ENCODE peak calls at places on chromosomes 7 and 10, in seven cellular contexts. D is ovary, L is left ventricle myocardium inferior, G is body of pancreas, E is uterus, Z is fibroblast of lung, Q is kidney. H is an unnamed sample.

GRCh38 chr10:44316187-44316921 is 68.5 kb downstream of the CXCL12 start:
- DNase-seq in D (no peak), L (no peak), G (no peak), E (no peak), Z (no peak), Q (no peak), H (no peak)

GRCh38 chr7:115023219-115023618 is 101.3 kb downstream of the MDFIC start:
- DNase-seq in D (no peak), L (no peak), G (no peak), E (no peak), Z (no peak), Q (no peak), H (no peak)

GRCh38 chr10:38146579-38147333 is 52.6 kb downstream of the ZNF37A start:
- DNase-seq in D (no peak), L (no peak), G (no peak), E (no peak), Z (no peak), Q (no peak), H (no peak)

GRCh38 chr7:111076205-111076604 is 14.7 kb upstream of the LRRN3 start:
- DNase-seq in D (no peak), L (no peak), G (no peak), E (no peak), Z (no peak), Q (no peak), H (no peak)

GRCh38 chr10:34444223-34445183 is 370.6 kb downstream of the PARD3 start:
- DNase-seq in D (no peak), L (no peak), G (no peak), E (no peak), Z (no peak), Q (no peak), H (no peak)

GRCh38 chr7:27147211-27148030 is at the start of gene HOXA6:
- DNase-seq in D (no peak), L (no peak), G (peak; percentile 52), E (peak; percentile 57), Z (peak; percentile 66), Q (peak; percentile 95), H (peak; percentile 67)

GRCh38 chr10:7572435-7572834 is 94.3 kb downstream of the ITIH5 start:
- DNase-seq in D (no peak), L (no peak), G (no peak), E (no peak), Z (peak; percentile 34), Q (no peak), H (no peak)

GRCh38 chr10:88866454-88866853 is 13.6 kb upstream of the STAMBPL1 start:
- DNase-seq in D (no peak), L (no peak), G (no peak), E (no peak), Z (no peak), Q (no peak), H (no peak)

DNA sequence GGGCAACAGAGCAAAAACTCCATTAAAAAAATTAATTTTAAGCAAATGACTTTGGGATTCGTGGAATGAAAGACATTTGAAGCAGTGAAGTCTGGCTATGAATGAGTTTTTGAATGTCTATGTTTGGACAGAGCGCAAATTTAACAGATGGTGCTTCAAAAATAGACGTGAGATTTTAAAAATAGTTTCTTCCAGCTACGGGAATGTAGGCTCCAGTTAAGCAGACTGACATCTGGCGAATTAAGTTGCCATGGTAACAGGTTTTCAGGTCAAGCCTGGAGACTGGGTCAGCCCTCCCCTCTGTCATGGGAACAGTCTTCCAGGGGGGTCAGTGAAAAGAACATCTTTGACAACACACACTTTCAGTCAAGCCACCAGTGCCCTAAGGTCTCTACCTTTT is 62.0 kb downstream of the MYOF start:
- DNase-seq in D (no peak), L (no peak), G (no peak), E (no peak), Z (peak; percentile 51), Q (no peak), H (no peak)
- H3K36me3 ChIP-seq in D (no peaks in the 10 kb centered on the region), L (no peaks in the 10 kb centered on the region), G (no peaks in the 10 kb centered on the region), E (no peaks in the 10 kb centered on the region), Z (peaks cover 17% of the 10 kb centered on the region), Q (no peaks in the 10 kb centered on the region), H (peaks cover 7% of the 10 kb centered on the region)

DNA sequence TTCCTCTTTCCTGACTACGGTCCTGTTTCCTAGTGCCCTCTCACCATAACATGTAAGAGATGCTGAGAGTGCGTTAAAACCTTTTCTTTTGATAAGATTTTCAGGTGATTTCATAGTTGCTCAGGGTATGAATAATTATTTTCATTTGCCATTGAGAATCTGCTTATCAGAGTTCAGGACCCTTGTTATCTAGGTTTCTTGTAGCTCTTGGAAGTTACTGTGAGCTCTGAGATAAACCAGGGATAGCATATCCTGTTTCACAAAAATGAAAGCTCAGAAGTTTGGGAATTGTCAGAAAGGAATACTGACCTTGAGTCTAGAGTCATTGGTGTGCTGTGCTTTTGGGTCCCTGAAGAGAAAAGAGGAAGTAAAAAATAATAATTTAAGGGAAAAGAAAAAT is 76.8 kb upstream of the PRKG1 start:
- DNase-seq in D (no peak), L (no peak), G (no peak), E (no peak), Z (no peak), Q (no peak), H (no peak)
- H3K27ac ChIP-seq in D (no peak overlapping the region), L (peak overlapping the region; percentile 50), G (no peak overlapping the region), E (no peak overlapping the region), Z (no peak overlapping the region), Q (no peak overlapping the region), H (no peak overlapping the region)

DNA sequence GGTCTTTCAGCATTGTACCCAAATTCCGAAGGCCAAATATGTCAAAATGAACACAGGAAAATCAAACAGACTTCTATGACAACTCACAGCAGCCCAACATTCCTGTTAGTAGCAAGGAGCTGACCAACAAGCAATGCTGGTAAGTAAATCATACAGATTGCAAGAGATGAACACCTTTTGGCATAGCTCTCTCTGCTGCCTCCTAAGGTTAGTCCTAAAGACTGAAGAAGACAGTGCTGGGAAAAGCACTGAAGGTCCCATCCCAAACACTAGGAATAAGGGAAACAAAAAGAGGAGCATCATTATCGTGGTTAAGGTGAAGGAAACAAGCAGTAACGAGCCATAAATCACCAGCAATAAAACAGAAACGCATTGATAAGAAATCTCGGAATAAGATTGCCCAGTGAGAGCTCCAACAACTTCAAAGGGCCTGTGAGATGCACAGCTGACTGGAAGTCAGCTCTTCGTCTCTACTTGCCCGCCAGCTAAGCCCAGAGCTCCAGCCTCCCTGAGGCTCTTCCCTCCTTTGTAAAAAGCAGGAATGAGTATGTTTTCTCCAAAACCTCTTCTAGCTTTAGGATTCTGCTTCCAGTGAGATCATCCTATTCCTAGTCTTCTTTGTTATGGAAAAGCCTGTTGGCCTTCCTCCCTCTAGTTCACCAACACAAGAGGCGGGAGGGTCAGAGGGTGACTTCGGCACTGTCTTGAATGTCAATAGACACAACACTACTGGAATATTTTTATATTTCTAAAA is 15.3 kb downstream of the NUDT5 start:
- DNase-seq in D (no peak), L (no peak), G (no peak), E (no peak), Z (no peak), Q (no peak), H (no peak)
- H3K36me3 ChIP-seq in D (no peaks in the 10 kb centered on the region), L (peaks cover 80% of the 10 kb centered on the region), G (no peaks in the 10 kb centered on the region), E (no peaks in the 10 kb centered on the region), Z (peaks cover 10% of the 10 kb centered on the region), Q (peaks cover 21% of the 10 kb centered on the region), H (peaks cover 91% of the 10 kb centered on the region)

DNA sequence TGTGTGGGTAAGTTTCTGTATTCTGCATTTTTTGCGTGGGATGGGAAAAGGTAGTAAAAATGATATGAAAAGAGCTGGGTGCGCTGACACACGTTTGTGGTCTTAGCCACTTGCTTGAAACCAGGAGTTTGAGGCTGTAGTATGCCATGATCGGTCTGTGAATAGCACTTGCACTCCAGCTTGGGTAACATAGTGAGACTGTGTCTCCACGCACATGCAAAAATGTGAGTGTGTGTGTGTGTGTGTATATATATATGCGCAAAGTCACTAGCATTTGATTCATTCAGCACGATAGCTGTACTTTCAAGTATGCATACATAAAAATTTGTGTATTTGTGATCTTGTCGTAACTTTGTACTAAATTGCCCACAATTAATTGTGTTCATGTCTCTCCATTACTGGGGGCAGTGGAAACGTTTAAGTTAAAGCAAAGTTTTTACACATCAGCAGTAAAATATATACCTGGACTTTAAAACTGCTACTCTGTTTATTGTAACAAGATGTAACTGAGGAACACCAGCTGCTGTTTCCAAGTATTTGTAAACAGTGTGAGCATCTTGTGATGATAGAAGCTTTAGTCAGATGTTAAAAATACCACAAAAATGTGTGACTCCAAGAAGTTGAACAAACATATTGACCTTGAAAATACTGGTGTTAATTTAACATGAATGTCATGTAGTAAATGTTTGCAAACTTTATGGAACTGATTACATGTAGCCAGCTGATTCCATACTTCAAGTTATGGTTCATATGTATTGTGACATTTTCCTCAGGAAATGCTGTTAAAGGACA is 1.6 kb downstream of the ZRANB1 start:
- DNase-seq in D (no peak), L (no peak), G (no peak), E (no peak), Z (peak; percentile 92), Q (no peak), H (no peak)
- H3K27ac ChIP-seq in D (peak overlapping the region; percentile 29), L (peak overlapping the region; percentile 75), G (no peak overlapping the region), E (peak overlapping the region; percentile 63), Z (peak overlapping the region; percentile 88), Q (no peak overlapping the region), H (peak overlapping the region; percentile 9)

DNA sequence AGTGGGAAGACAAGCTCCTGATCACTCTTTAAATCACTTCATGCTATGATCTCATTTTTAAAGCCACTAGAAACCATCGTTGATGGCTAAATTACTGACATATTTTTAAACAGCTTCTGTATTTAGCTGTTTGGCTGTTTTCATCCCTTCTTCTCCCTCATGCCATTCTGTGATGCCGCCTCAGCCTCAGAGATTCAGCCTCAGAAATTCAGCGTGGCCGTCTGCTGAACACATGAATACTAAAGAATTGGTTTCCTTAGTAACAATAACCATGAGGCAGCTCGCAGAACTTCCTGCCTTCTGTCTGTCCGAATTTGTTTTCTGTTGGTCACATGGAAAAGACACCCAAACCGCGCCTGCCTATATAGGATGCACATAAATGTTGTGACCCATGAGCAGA is 31.0 kb upstream of the FZD1 start:
- DNase-seq in D (no peak), L (no peak), G (no peak), E (no peak), Z (no peak), Q (no peak), H (no peak)
- H3K36me3 ChIP-seq in D (no peaks in the 10 kb centered on the region), L (no peaks in the 10 kb centered on the region), G (no peaks in the 10 kb centered on the region), E (no peaks in the 10 kb centered on the region), Z (no peaks in the 10 kb centered on the region), Q (no peaks in the 10 kb centered on the region), H (no peaks in the 10 kb centered on the region)

GRCh38 chr7:84055904-84056615 is 138.5 kb downstream of the SEMA3A start:
- DNase-seq in D (no peak), L (no peak), G (no peak), E (no peak), Z (no peak), Q (no peak), H (no peak)
- H3K27ac ChIP-seq in D (no peak overlapping the region), L (no peak overlapping the region), G (no peak overlapping the region), E (no peak overlapping the region), Z (no peak overlapping the region), Q (no peak overlapping the region), H (no peak overlapping the region)

GRCh38 chr10:25748509-25748908 is 185.5 kb upstream of the MYO3A start:
- DNase-seq in D (no peak), L (no peak), G (no peak), E (no peak), Z (no peak), Q (no peak), H (no peak)

GRCh38 chr10:25745976-25746375 is 188.1 kb upstream of the MYO3A start:
- DNase-seq in D (no peak), L (no peak), G (no peak), E (no peak), Z (no peak), Q (no peak), H (no peak)

GRCh38 chr10:25744574-25744973 is 189.5 kb upstream of the MYO3A start:
- DNase-seq in D (no peak), L (no peak), G (no peak), E (no peak), Z (no peak), Q (no peak), H (no peak)

GRCh38 chr10:25743832-25744231 is 190.2 kb upstream of the MYO3A start:
- DNase-seq in D (no peak), L (no peak), G (no peak), E (no peak), Z (no peak), Q (no peak), H (no peak)

GRCh38 chr10:25747038-25747437 is 187.0 kb upstream of the MYO3A start:
- DNase-seq in D (no peak), L (no peak), G (no peak), E (no peak), Z (no peak), Q (no peak), H (no peak)
- H3K36me3 ChIP-seq in D (no peaks in the 10 kb centered on the region), L (no peaks in the 10 kb centered on the region), G (no peaks in the 10 kb centered on the region), E (no peaks in the 10 kb centered on the region), Z (no peaks in the 10 kb centered on the region), Q (no peaks in the 10 kb centered on the region), H (no peaks in the 10 kb centered on the region)